ENCODE peak calls at places on chromosomes 11 and 22, in four cellular contexts. B, P, V and T are unnamed samples.

GRCh38 chr22:36773935-36774334 is 2.0 kb downstream of the IFT27 start:
- DNase-seq in B (no peak), V (no peak), P (no peak), T (peak)

GRCh38 chr11:75434051-75434450 is 1.0 kb upstream of the KLHL35 start:
- DNase-seq in V (no peak), B (no peak), P (no peak), T (no peak)

GRCh38 chr11:13917269-13917668 is 45.3 kb upstream of the SPON1 start:
- DNase-seq in B (no peak), P (no peak), V (no peak), T (no peak)

GRCh38 chr22:35488513-35488912 is 52.1 kb upstream of the RASD2 start:
- DNase-seq in B (no peak), V (no peak), P (no peak), T (no peak)

GRCh38 chr11:116960916-116961315 is 123.5 kb upstream of the APOA1 start:
- DNase-seq in P (no peak), V (no peak), B (no peak), T (no peak)

GRCh38 chr11:70243912-70244652 is 26.4 kb upstream of the PPFIA1 start:
- DNase-seq in V (no peak), P (no peak), B (no peak), T (peak)

GRCh38 chr11:110818032-110818687 is 105.9 kb upstream of the ARHGAP20 start:
- DNase-seq in P (no peak), B (no peak), V (no peak), T (no peak)

GRCh38 chr22:37806409-37807338 is 1.1 kb upstream of the GCAT start:
- DNase-seq in V (no peak), B (peak), P (no peak), T (peak)

GRCh38 chr11:77109236-77110019 is 6.8 kb downstream of the OMP start:
- DNase-seq in P (no peak), V (no peak), B (no peak), T (no peak)

GRCh38 chr22:46815132-46815531 is 52.7 kb downstream of the TBC1D22A start:
- DNase-seq in P (no peak), B (peak), V (no peak), T (no peak)

GRCh38 chr22:30195245-30196140 is 51.1 kb downstream of the LIF start:
- DNase-seq in V (no peak), P (no peak), B (peak), T (no peak)

GRCh38 chr11:93288079-93288478 is 42.5 kb upstream of the DEUP1 start:
- DNase-seq in B (no peak), P (no peak), V (no peak), T (no peak)

GRCh38 chr11:65160643-65161042 is 9.4 kb upstream of the SPDYC start:
- DNase-seq in V (no peak), P (no peak), B (no peak), T (no peak)

GRCh38 chr11:119377961-119378667 is 3.4 kb downstream of the USP2 start:
- DNase-seq in P (no peak), B (no peak), V (peak), T (no peak)

GRCh38 chr11:72703281-72704008 is 29.2 kb upstream of the PDE2A start:
- DNase-seq in V (peak), P (no peak), B (no peak), T (no peak)

GRCh38 chr22:26851125-26851524 is 193.7 kb downstream of the MIAT start:
- DNase-seq in P (no peak), B (no peak), V (no peak), T (no peak)

GRCh38 chr11:109804911-109805310 is 288.3 kb upstream of the ZC3H12C start:
- DNase-seq in V (no peak), P (no peak), B (no peak), T (no peak)

GRCh38 chr11:44065161-44065571 is 904 bp upstream of the ACCS start:
- DNase-seq in V (no peak), B (no peak), P (peak), T (no peak)

GRCh38 chr11:73331138-73331916 is 23.3 kb downstream of the ARHGEF17 start:
- DNase-seq in B (peak), V (peak), P (no peak), T (no peak)

GRCh38 chr11:66687831-66688281 is 10.2 kb upstream of the RBM4B start:
- DNase-seq in V (no peak), B (no peak), P (no peak), T (no peak)

GRCh38 chr22:42962295-42963230 is 52.4 kb downstream of the PACSIN2 start:
- DNase-seq in B (no peak), P (no peak), V (no peak), T (peak)

GRCh38 chr22:48494968-48495750 is 1332.5 kb downstream of the BRD1 start:
- DNase-seq in B (no peak), P (no peak), V (no peak), T (no peak)

GRCh38 chr22:29848115-29848514 is 10.0 kb upstream of the ASCC2 start:
- DNase-seq in V (no peak), B (no peak), P (no peak), T (no peak)

GRCh38 chr22:45742866-45743450 is 71.3 kb downstream of the ATXN10 start:
- DNase-seq in P (no peak), B (peak), V (no peak), T (peak)
- TF ChIP-seq KDM1A in P (no peak), B (peak), V (no peak), T (no peak)

GRCh38 chr22:21816472-21816786 is 51.0 kb downstream of the MAPK1 start:
- DNase-seq in B (no peak), P (no peak), V (no peak), T (no peak)

GRCh38 chr22:21818487-21819182 is 48.8 kb downstream of the MAPK1 start:
- DNase-seq in P (no peak), B (no peak), V (peak), T (no peak)

GRCh38 chr22:21815357-21815756 is 52.1 kb downstream of the MAPK1 start:
- DNase-seq in V (no peak), B (no peak), P (no peak), T (no peak)

GRCh38 chr22:21815958-21816357 is 51.5 kb downstream of the MAPK1 start:
- DNase-seq in V (peak), P (no peak), B (no peak), T (no peak)

GRCh38 chr22:21816787-21817496 is 50.5 kb downstream of the MAPK1 start:
- DNase-seq in B (no peak), V (peak), P (no peak), T (peak)
- TF ChIP-seq JUN in B (no peak), V (no peak), P (no peak), T (no peak)

GRCh38 chr11:57315491-57315890 is 9.3 kb downstream of the TNKS1BP1 start:
- DNase-seq in P (no peak), V (peak), B (no peak), T (no peak)

GRCh38 chr11:57320067-57320718 is 4.6 kb downstream of the TNKS1BP1 start:
- DNase-seq in V (no peak), B (no peak), P (no peak), T (no peak)

GRCh38 chr11:57320719-57321387 is 3.9 kb downstream of the TNKS1BP1 start:
- DNase-seq in B (peak), P (no peak), V (no peak), T (no peak)

GRCh38 chr11:57316017-57316416 is 8.7 kb downstream of the TNKS1BP1 start:
- DNase-seq in B (no peak), P (no peak), V (no peak), T (no peak)

GRCh38 chr11:57318178-57318577 is 6.6 kb downstream of the TNKS1BP1 start:
- DNase-seq in P (no peak), B (no peak), V (no peak), T (no peak)
- TF ChIP-seq KDM1A in P (no peak), B (no peak), V (no peak), T (no peak)

DNA sequence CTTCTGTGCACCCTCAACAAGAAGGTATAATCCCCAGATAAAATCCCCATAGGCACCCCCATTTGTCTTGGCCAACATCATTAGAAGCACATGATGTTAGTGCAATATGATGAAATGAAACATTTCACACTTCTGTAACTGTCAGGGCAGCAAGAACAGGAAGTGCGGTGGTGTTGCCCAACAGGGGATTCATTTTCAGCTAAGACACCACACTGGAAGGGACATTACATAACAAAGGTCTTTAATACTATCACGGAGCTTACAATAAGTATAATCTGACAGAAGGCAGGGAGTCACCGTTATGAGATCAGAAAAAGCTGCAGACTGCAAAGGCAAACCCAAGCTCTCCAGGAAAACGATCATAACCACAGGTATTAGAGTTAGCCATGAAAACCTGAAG is 2.0 kb downstream of the OR52W1 start:
- DNase-seq in P (no peak), V (no peak), B (no peak), T (no peak)
- TF ChIP-seq JUN in P (no peak), V (no peak), B (no peak), T (no peak)

DNA sequence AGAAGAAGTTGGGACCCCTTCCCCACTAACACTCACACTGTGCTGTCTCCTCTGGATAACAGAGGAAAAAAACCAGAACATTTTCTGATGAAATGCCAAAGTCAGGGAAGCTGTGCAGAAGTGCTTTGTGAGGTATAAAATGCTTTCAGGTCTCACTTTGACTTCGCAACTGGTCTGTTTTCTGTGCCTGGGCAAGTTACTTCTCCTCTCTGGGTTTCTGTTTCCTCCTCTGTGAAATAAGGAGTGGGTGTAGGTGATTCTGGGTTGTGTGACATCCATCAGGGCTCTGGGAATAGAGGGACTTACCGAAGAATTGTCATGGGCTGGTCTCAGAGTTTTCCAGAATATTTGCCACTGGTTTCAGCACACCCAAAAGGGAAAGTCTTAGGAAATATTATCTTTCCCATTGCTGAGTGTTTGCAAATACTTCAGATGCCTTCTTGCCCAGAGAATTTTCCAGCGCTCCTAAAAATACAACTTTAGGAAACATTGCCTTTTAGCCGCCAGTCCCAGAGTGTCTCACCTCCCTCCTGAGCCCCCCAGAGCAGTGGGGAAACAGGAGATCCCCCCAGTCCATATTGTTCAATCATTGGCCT is 118.5 kb downstream of the KIAA1671 start:
- DNase-seq in V (no peak), P (no peak), B (no peak), T (no peak)
- TF ChIP-seq KDM1A in V (no peak), P (no peak), B (no peak), T (no peak)

DNA sequence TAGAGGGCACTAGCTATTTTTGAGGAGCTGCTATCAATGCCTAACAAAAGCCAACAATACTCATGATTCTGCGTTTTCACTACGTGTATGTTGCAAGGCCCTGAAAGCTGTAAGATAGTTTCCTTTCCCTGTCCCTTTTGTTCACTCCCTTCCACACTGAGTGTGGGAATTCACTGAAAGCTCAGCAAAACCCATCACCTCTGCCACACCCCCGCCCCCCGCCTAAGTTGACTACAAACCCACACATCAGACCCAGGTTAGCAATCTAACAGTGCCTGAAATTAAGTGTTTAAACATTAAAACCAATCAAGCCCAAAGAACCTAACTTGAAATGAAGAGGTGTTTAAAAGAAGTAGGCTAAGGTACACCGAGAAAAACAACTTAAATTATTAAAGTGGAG is 6.1 kb upstream of the LDLRAD3 start:
- DNase-seq in V (no peak), P (no peak), B (no peak), T (no peak)
- TF ChIP-seq JUN in V (no peak), P (no peak), B (no peak), T (no peak)

GRCh38 chr11:91857194-91857593 is 367.4 kb upstream of the FAT3 start:
- DNase-seq in B (no peak), V (no peak), P (no peak), T (no peak)
- TF ChIP-seq KDM1A in B (no peak), V (no peak), P (no peak), T (no peak)

DNA sequence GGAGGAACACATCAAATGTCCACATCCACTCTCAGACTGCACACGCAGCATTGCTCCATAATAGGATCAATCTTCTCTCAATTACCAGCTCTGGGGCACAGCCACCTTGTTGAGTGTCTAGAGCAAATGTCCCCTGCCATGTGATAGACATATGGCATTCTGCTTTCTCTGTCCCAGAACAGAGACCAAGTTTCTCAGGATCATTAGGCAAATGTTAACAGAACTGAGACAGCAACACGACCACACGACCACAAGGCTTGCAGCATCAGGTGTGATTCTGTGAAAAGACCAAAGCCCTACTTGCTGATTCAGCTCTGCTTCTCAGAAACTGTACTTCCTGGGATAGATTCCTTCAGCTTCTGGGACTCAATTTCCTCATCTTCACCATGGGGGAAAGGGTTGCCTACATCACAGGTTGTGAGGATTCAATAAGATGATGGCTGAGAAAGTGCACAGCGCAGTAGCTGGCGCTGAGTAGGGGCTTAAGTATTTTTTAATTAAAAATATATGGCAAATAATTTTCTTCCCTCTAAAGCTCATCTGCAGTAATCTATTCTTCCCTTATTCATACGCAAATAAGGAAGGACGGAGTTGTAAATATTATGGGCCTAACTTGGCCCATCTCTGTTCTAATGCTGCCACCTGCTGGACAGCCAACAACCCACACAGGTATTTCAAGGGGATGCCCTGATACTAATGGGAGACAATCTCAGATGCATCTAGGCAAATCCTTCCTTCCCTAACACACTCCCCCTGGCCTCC is 54.3 kb upstream of the USP47 start:
- DNase-seq in B (peak), V (peak), P (no peak), T (peak)
- TF ChIP-seq JUN in B (no peak), V (no peak), P (no peak), T (no peak)

GRCh38 chr11:1299621-1300020 is 9.8 kb downstream of the TOLLIP start:
- DNase-seq in B (no peak), V (no peak), P (no peak), T (no peak)
- TF ChIP-seq KDM1A in B (no peak), V (no peak), P (no peak), T (no peak)